ENCODE peak calls at places on chromosomes 5 and 9, in seven cellular contexts. One of them, this sample, is unnamed.

GRCh38 chr9:135135171-135135926 is 47.9 kb downstream of the OLFM1 start:
- DNase-seq in CD8-positive, alpha-beta T cell: no peak
- DNase-seq in kidney: no peak
- DNase-seq in aorta: no peak
- DNase-seq in GM23338: no peak
- DNase-seq in ascending aorta: no peak
- DNase-seq in lung: no peak
- DNase-seq in this sample: no peak

GRCh38 chr5:139878093-139878492 is 82.5 kb downstream of the PSD2 start:
- DNase-seq in CD8-positive, alpha-beta T cell: no peak
- DNase-seq in kidney: no peak
- DNase-seq in ascending aorta: no peak
- DNase-seq in GM23338: no peak
- DNase-seq in lung: no peak
- DNase-seq in aorta: no peak
- DNase-seq in this sample: no peak

GRCh38 chr5:177183142-177183541 is 49.6 kb downstream of the NSD1 start:
- DNase-seq in aorta: no peak
- DNase-seq in ascending aorta: no peak
- DNase-seq in CD8-positive, alpha-beta T cell: no peak
- DNase-seq in GM23338: no peak
- DNase-seq in lung: no peak
- DNase-seq in kidney: no peak
- DNase-seq in this sample: no peak

GRCh38 chr5:140800816-140801493 is at the start of gene PCDHA3:
- DNase-seq in ascending aorta: no peak
- DNase-seq in GM23338: peak; percentile 74
- DNase-seq in CD8-positive, alpha-beta T cell: no peak
- DNase-seq in lung: no peak
- DNase-seq in kidney: no peak
- DNase-seq in aorta: no peak
- DNase-seq in this sample: no peak

GRCh38 chr9:98488578-98489312 is 220.0 kb downstream of the GABBR2 start:
- DNase-seq in lung: peak; percentile 46
- DNase-seq in CD8-positive, alpha-beta T cell: no peak
- DNase-seq in ascending aorta: no peak
- DNase-seq in kidney: no peak
- DNase-seq in GM23338: peak; percentile 40
- DNase-seq in aorta: no peak
- DNase-seq in this sample: no peak

GRCh38 chr9:109416135-109416706 is 81.9 kb downstream of the PTPN3 start:
- DNase-seq in aorta: no peak
- DNase-seq in lung: no peak
- DNase-seq in kidney: no peak
- DNase-seq in CD8-positive, alpha-beta T cell: no peak
- DNase-seq in ascending aorta: no peak
- DNase-seq in GM23338: no peak
- DNase-seq in this sample: no peak

GRCh38 chr5:103262422-103262871 is 3.9 kb downstream of the MACIR start:
- DNase-seq in kidney: no peak
- DNase-seq in ascending aorta: no peak
- DNase-seq in CD8-positive, alpha-beta T cell: no peak
- DNase-seq in GM23338: no peak
- DNase-seq in lung: no peak
- DNase-seq in aorta: no peak
- DNase-seq in this sample: no peak

GRCh38 chr5:174222891-174223290 is 177.4 kb downstream of the NSG2 start:
- DNase-seq in lung: no peak
- DNase-seq in aorta: no peak
- DNase-seq in ascending aorta: no peak
- DNase-seq in CD8-positive, alpha-beta T cell: no peak
- DNase-seq in GM23338: peak; percentile 21
- DNase-seq in kidney: no peak
- DNase-seq in this sample: peak; percentile 77

GRCh38 chr5:36267905-36268304 is 26.2 kb upstream of the NADK2 start:
- DNase-seq in aorta: no peak
- DNase-seq in lung: no peak
- DNase-seq in ascending aorta: no peak
- DNase-seq in kidney: no peak
- DNase-seq in GM23338: no peak
- DNase-seq in CD8-positive, alpha-beta T cell: no peak
- DNase-seq in this sample: no peak

GRCh38 chr5:177471610-177472356 is 1.7 kb downstream of the DBN1 start:
- DNase-seq in GM23338: no peak
- DNase-seq in lung: no peak
- DNase-seq in ascending aorta: no peak
- DNase-seq in aorta: peak; percentile 88
- DNase-seq in CD8-positive, alpha-beta T cell: peak; percentile 79
- DNase-seq in kidney: no peak
- DNase-seq in this sample: peak; percentile 60

GRCh38 chr9:75574569-75574968 is 315.9 kb upstream of the PCSK5 start:
- DNase-seq in kidney: no peak
- DNase-seq in ascending aorta: no peak
- DNase-seq in aorta: no peak
- DNase-seq in CD8-positive, alpha-beta T cell: no peak
- DNase-seq in lung: no peak
- DNase-seq in GM23338: no peak
- DNase-seq in this sample: no peak

GRCh38 chr9:135376511-135377173 is 102.9 kb upstream of the PPP1R26 start:
- DNase-seq in GM23338: no peak
- DNase-seq in CD8-positive, alpha-beta T cell: no peak
- DNase-seq in lung: no peak
- DNase-seq in aorta: no peak
- DNase-seq in kidney: no peak
- DNase-seq in ascending aorta: no peak
- DNase-seq in this sample: no peak

GRCh38 chr9:126532019-126532462 is 81.7 kb upstream of the LMX1B start:
- DNase-seq in aorta: peak; percentile 61
- DNase-seq in ascending aorta: no peak
- DNase-seq in lung: no peak
- DNase-seq in CD8-positive, alpha-beta T cell: no peak
- DNase-seq in kidney: peak; percentile 80
- DNase-seq in GM23338: no peak
- DNase-seq in this sample: no peak

GRCh38 chr9:4686584-4686983 is 7.2 kb downstream of the CDC37L1 start:
- DNase-seq in ascending aorta: no peak
- DNase-seq in CD8-positive, alpha-beta T cell: no peak
- DNase-seq in lung: no peak
- DNase-seq in aorta: no peak
- DNase-seq in GM23338: no peak
- DNase-seq in kidney: no peak
- DNase-seq in this sample: no peak

GRCh38 chr5:87099967-87100366 is 167.7 kb upstream of the RASA1 start:
- DNase-seq in GM23338: no peak
- DNase-seq in ascending aorta: no peak
- DNase-seq in aorta: no peak
- DNase-seq in lung: no peak
- DNase-seq in kidney: no peak
- DNase-seq in CD8-positive, alpha-beta T cell: no peak
- DNase-seq in this sample: no peak

GRCh38 chr9:96061293-96061987 is 185.9 kb downstream of the ERCC6L2 start:
- DNase-seq in kidney: no peak
- DNase-seq in lung: no peak
- DNase-seq in ascending aorta: peak; percentile 76
- DNase-seq in GM23338: peak; percentile 75
- DNase-seq in aorta: no peak
- DNase-seq in CD8-positive, alpha-beta T cell: peak; percentile 65
- DNase-seq in this sample: peak; percentile 76

GRCh38 chr5:56028708-56029107 is 33.9 kb upstream of the IL6ST start:
- DNase-seq in aorta: no peak
- DNase-seq in CD8-positive, alpha-beta T cell: no peak
- DNase-seq in ascending aorta: no peak
- DNase-seq in GM23338: no peak
- DNase-seq in lung: no peak
- DNase-seq in kidney: no peak
- DNase-seq in this sample: no peak

GRCh38 chr9:27432308-27432707 is 91.8 kb upstream of the IFNK start:
- DNase-seq in ascending aorta: no peak
- DNase-seq in lung: no peak
- DNase-seq in CD8-positive, alpha-beta T cell: no peak
- DNase-seq in GM23338: no peak
- DNase-seq in aorta: no peak
- DNase-seq in kidney: no peak
- DNase-seq in this sample: no peak

GRCh38 chr9:138044485-138045383 is 167.2 kb downstream of the CACNA1B start:
- DNase-seq in kidney: no peak
- DNase-seq in GM23338: no peak
- DNase-seq in aorta: no peak
- DNase-seq in CD8-positive, alpha-beta T cell: peak; percentile 34
- DNase-seq in lung: no peak
- DNase-seq in ascending aorta: peak; percentile 56
- DNase-seq in this sample: no peak

GRCh38 chr5:53032188-53032587 is 43.0 kb downstream of the ITGA2 start:
- DNase-seq in GM23338: no peak
- DNase-seq in CD8-positive, alpha-beta T cell: no peak
- DNase-seq in kidney: no peak
- DNase-seq in ascending aorta: no peak
- DNase-seq in lung: no peak
- DNase-seq in aorta: no peak
- DNase-seq in this sample: no peak
- H3K4me1 ChIP-seq in GM23338: peaks cover 5% of the 10 kb centered on the region
- H3K4me1 ChIP-seq in CD8-positive, alpha-beta T cell: peaks cover 10% of the 10 kb centered on the region
- H3K4me1 ChIP-seq in kidney: peaks cover 8% of the 10 kb centered on the region
- H3K4me1 ChIP-seq in ascending aorta: peaks cover 5% of the 10 kb centered on the region
- H3K4me1 ChIP-seq in lung: peaks cover 4% of the 10 kb centered on the region
- H3K4me1 ChIP-seq in aorta: no peaks in the 10 kb centered on the region
- H3K4me1 ChIP-seq in this sample: no peaks in the 10 kb centered on the region

GRCh38 chr5:150519560-150519945 is 11.6 kb downstream of the NDST1 start:
- DNase-seq in kidney: no peak
- DNase-seq in lung: no peak
- DNase-seq in aorta: no peak
- DNase-seq in CD8-positive, alpha-beta T cell: no peak
- DNase-seq in ascending aorta: no peak
- DNase-seq in GM23338: no peak
- DNase-seq in this sample: peak; percentile 73
- H3K4me1 ChIP-seq in kidney: peaks cover 22% of the 10 kb centered on the region
- H3K4me1 ChIP-seq in lung: peaks cover 13% of the 10 kb centered on the region
- H3K4me1 ChIP-seq in aorta: peaks cover 3% of the 10 kb centered on the region
- H3K4me1 ChIP-seq in CD8-positive, alpha-beta T cell: no peaks in the 10 kb centered on the region
- H3K4me1 ChIP-seq in ascending aorta: peaks cover 63% of the 10 kb centered on the region
- H3K4me1 ChIP-seq in GM23338: peaks cover 18% of the 10 kb centered on the region
- H3K4me1 ChIP-seq in this sample: peaks cover 25% of the 10 kb centered on the region

DNA sequence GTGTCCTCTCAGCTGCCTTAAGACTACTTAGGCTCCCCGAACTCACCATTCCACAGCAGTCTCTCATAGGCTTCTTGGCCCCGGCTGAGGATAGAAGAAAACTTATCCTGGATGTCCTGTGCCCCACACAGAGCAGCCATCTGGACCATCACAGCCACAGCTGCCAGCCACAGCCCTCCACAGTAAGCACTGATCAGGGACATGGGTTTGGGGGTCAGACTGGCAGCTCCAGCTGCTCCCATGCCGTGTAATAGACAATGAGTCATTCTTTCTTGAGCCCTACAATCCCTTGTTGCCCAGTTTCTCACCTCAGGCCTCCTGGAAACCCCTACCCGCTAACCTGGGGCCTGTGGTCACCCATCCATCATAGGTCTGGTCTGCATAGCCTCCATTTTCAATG is 5.7 kb downstream of the CREB3 start:
- DNase-seq in lung: no peak
- DNase-seq in aorta: no peak
- DNase-seq in CD8-positive, alpha-beta T cell: no peak
- DNase-seq in kidney: no peak
- DNase-seq in GM23338: no peak
- DNase-seq in ascending aorta: no peak
- DNase-seq in this sample: no peak
- H3K4me1 ChIP-seq in lung: peaks cover 4% of the 10 kb centered on the region
- H3K4me1 ChIP-seq in aorta: no peaks in the 10 kb centered on the region
- H3K4me1 ChIP-seq in CD8-positive, alpha-beta T cell: peaks cover 23% of the 10 kb centered on the region
- H3K4me1 ChIP-seq in kidney: peaks cover 8% of the 10 kb centered on the region
- H3K4me1 ChIP-seq in GM23338: no peaks in the 10 kb centered on the region
- H3K4me1 ChIP-seq in ascending aorta: peaks cover 19% of the 10 kb centered on the region
- H3K4me1 ChIP-seq in this sample: peaks cover 3% of the 10 kb centered on the region

GRCh38 chr5:151234476-151235238 is 10.8 kb upstream of the CCDC69 start:
- DNase-seq in GM23338: no peak
- DNase-seq in kidney: peak; percentile 82
- DNase-seq in ascending aorta: peak; percentile 82
- DNase-seq in lung: peak; percentile 83
- DNase-seq in CD8-positive, alpha-beta T cell: peak; percentile 70
- DNase-seq in aorta: no peak
- DNase-seq in this sample: no peak

GRCh38 chr5:151238303-151238741 is 14.4 kb upstream of the CCDC69 start:
- DNase-seq in GM23338: peak; percentile 53
- DNase-seq in aorta: peak; percentile 78
- DNase-seq in kidney: no peak
- DNase-seq in CD8-positive, alpha-beta T cell: peak; percentile 57
- DNase-seq in lung: no peak
- DNase-seq in ascending aorta: peak; percentile 74
- DNase-seq in this sample: no peak

GRCh38 chr5:151237685-151238084 is 13.8 kb upstream of the CCDC69 start:
- DNase-seq in kidney: no peak
- DNase-seq in GM23338: no peak
- DNase-seq in CD8-positive, alpha-beta T cell: no peak
- DNase-seq in ascending aorta: no peak
- DNase-seq in aorta: no peak
- DNase-seq in lung: no peak
- DNase-seq in this sample: no peak

GRCh38 chr5:151239237-151239861 is 13.6 kb upstream of the GM2A start:
- DNase-seq in ascending aorta: peak; percentile 90
- DNase-seq in GM23338: peak; percentile 81
- DNase-seq in CD8-positive, alpha-beta T cell: peak; percentile 77
- DNase-seq in aorta: peak; percentile 94
- DNase-seq in lung: peak; percentile 84
- DNase-seq in kidney: peak; percentile 91
- DNase-seq in this sample: peak; percentile 85

DNA sequence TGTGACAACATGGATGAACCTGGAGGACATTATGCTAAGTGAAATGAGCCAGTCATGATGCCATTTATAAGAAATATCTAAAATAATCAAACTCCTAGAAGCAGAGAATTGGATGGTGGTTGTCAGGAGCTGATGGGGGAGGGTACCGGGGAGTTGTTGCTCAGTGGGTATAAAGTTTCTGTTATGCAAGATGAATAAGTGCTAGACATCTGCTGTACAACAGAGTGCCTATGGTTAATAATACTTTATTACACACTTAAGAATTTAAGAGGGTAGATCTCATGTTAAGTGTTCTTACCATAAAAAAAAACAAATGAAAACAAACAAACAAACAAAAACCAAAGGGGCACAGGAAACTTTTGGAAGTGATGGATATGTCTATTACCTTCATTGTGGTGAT is 13.0 kb upstream of the CCDC69 start:
- DNase-seq in kidney: no peak
- DNase-seq in lung: no peak
- DNase-seq in GM23338: no peak
- DNase-seq in aorta: no peak
- DNase-seq in ascending aorta: no peak
- DNase-seq in CD8-positive, alpha-beta T cell: no peak
- DNase-seq in this sample: no peak
- H3K4me1 ChIP-seq in kidney: peaks cover 5% of the 10 kb centered on the region
- H3K4me1 ChIP-seq in lung: no peaks in the 10 kb centered on the region
- H3K4me1 ChIP-seq in GM23338: peaks cover 20% of the 10 kb centered on the region
- H3K4me1 ChIP-seq in aorta: no peaks in the 10 kb centered on the region
- H3K4me1 ChIP-seq in ascending aorta: peaks cover 4% of the 10 kb centered on the region
- H3K4me1 ChIP-seq in CD8-positive, alpha-beta T cell: peaks cover 31% of the 10 kb centered on the region
- H3K4me1 ChIP-seq in this sample: no peaks in the 10 kb centered on the region

GRCh38 chr5:142862585-142862984 is 92.4 kb downstream of the ARHGAP26 start:
- DNase-seq in aorta: no peak
- DNase-seq in CD8-positive, alpha-beta T cell: no peak
- DNase-seq in GM23338: no peak
- DNase-seq in ascending aorta: no peak
- DNase-seq in kidney: no peak
- DNase-seq in lung: no peak
- DNase-seq in this sample: no peak
- H3K4me1 ChIP-seq in aorta: peaks cover 3% of the 10 kb centered on the region
- H3K4me1 ChIP-seq in CD8-positive, alpha-beta T cell: peaks cover 21% of the 10 kb centered on the region
- H3K4me1 ChIP-seq in GM23338: peaks cover 64% of the 10 kb centered on the region
- H3K4me1 ChIP-seq in ascending aorta: peaks cover 16% of the 10 kb centered on the region
- H3K4me1 ChIP-seq in kidney: peaks cover 2% of the 10 kb centered on the region
- H3K4me1 ChIP-seq in lung: peaks cover 48% of the 10 kb centered on the region
- H3K4me1 ChIP-seq in this sample: peaks cover 15% of the 10 kb centered on the region

This sample was measured in endodermal cell.